ENCODE peak calls at places on chromosomes 3 and 15, in four cellular contexts. V is uterus, T is breast epithelium, I is heart left ventricle. P is an unnamed sample.
A peak's percentile ranks its signal among the peaks of the same experiment; 100 is the strongest.

GRCh38 chr15:101539930-101540329 is 50.4 kb upstream of the PCSK6 start:
- DNase-seq in V (no peak), I (no peak), T (no peak), P (no peak)

GRCh38 chr3:11601446-11602241 is 42.1 kb downstream of the VGLL4 start:
- DNase-seq in V (peak; percentile 63), T (no peak), I (no peak), P (no peak)

GRCh38 chr3:66115858-66116654 is 77.3 kb upstream of the MAGI1 start:
- DNase-seq in I (no peak), V (peak; percentile 25), T (peak; percentile 55), P (no peak)

GRCh38 chr15:82875411-82876003 is 66.1 kb downstream of the WHAMM start:
- DNase-seq in I (no peak), V (no peak), T (no peak), P (no peak)

GRCh38 chr3:4976109-4976508 is 3.1 kb upstream of the BHLHE40 start:
- DNase-seq in V (no peak), T (no peak), I (peak; percentile 73), P (no peak)

GRCh38 chr15:34014556-34014955 is 24.4 kb downstream of the AVEN start:
- DNase-seq in V (no peak), T (no peak), I (no peak), P (no peak)

GRCh38 chr3:61334783-61335182 is 83.5 kb upstream of the FHIT start:
- DNase-seq in V (no peak), I (no peak), T (no peak), P (no peak)

GRCh38 chr15:85976986-85977385 is 102.7 kb upstream of the AGBL1 start:
- DNase-seq in T (no peak), V (no peak), I (no peak), P (no peak)

GRCh38 chr15:25536801-25537310 is 98.0 kb upstream of the UBE3A start:
- DNase-seq in T (no peak), I (no peak), V (no peak), P (no peak)

GRCh38 chr3:146502887-146503458 is 33.6 kb upstream of the PLSCR2 start:
- DNase-seq in I (no peak), T (no peak), V (no peak), P (no peak)

GRCh38 chr15:57328479-57329250 is 47.6 kb upstream of the CGNL1 start:
- DNase-seq in V (no peak), T (no peak), I (peak; percentile 30), P (no peak)

GRCh38 chr3:15309662-15310335 is 22.6 kb downstream of the SH3BP5 start:
- DNase-seq in V (no peak), I (no peak), T (no peak), P (no peak)

GRCh38 chr3:51704511-51704950 is 2.3 kb upstream of the GRM2 start:
- DNase-seq in T (no peak), I (peak; percentile 40), V (no peak), P (no peak)

GRCh38 chr3:55639143-55639542 is 152.0 kb upstream of the WNT5A start:
- DNase-seq in I (no peak), T (no peak), V (no peak), P (no peak)

GRCh38 chr15:90232941-90233700 is 620 bp downstream of the CIB1 start:
- DNase-seq in T (peak; percentile 70), I (peak; percentile 79), V (no peak), P (peak; percentile 29)

GRCh38 chr15:46059921-46060565 is 425.2 kb downstream of the SQOR start:
- DNase-seq in V (peak; percentile 43), I (no peak), T (no peak), P (no peak)

GRCh38 chr15:67407709-67408257 is 113.1 kb upstream of the C15orf61 start:
- DNase-seq in V (no peak), T (no peak), I (no peak), P (no peak)

GRCh38 chr3:46853441-46854410 is 9.5 kb downstream of the MYL3 start:
- DNase-seq in V (no peak), T (peak; percentile 36), I (peak; percentile 63), P (no peak)

GRCh38 chr15:56693761-56694160 is 39.5 kb downstream of the ZNF280D start:
- DNase-seq in V (no peak), I (no peak), T (no peak), P (no peak)

GRCh38 chr3:90036931-90037330 is 929.5 kb downstream of the EPHA3 start:
- DNase-seq in I (no peak), T (no peak), V (no peak), P (no peak)

GRCh38 chr3:195259146-195259563 is 11.8 kb downstream of the XXYLT1 start:
- DNase-seq in I (no peak), V (no peak), T (no peak), P (no peak)

GRCh38 chr3:186520436-186520835 is 23.7 kb downstream of the CRYGS start:
- DNase-seq in I (no peak), V (no peak), T (no peak), P (no peak)

GRCh38 chr15:48963524-48964113 is at the start of gene SHC4:
- DNase-seq in T (peak; percentile 56), I (peak; percentile 69), V (peak; percentile 65), P (no peak)

GRCh38 chr3:166519443-166519842 is 682.2 kb upstream of the BCHE start:
- DNase-seq in T (no peak), V (no peak), I (no peak), P (no peak)

GRCh38 chr15:89395461-89395875 is 60.8 kb upstream of the POLG start:
- DNase-seq in V (no peak), I (no peak), T (no peak), P (no peak)

GRCh38 chr3:45950131-45950530 is 6.9 kb downstream of the CXCR6 start:
- DNase-seq in I (no peak), V (no peak), T (no peak), P (no peak)

GRCh38 chr15:91515188-91515754 is 338.2 kb upstream of the SLCO3A1 start:
- DNase-seq in T (no peak), V (peak; percentile 39), I (peak; percentile 63), P (no peak)

GRCh38 chr3:65979731-65980130 is 59.0 kb downstream of the MAGI1 start:
- DNase-seq in V (no peak), T (no peak), I (no peak), P (no peak)

GRCh38 chr15:64386291-64386690 is 1.3 kb upstream of the TRIP4 start:
- DNase-seq in T (no peak), V (no peak), I (no peak), P (no peak)

GRCh38 chr15:64383760-64384159 is 2.5 kb upstream of the PCLAF start:
- DNase-seq in T (no peak), I (no peak), V (no peak), P (no peak)

GRCh38 chr15:64387562-64388168 is at the start of gene TRIP4:
- DNase-seq in I (peak; percentile 97), V (peak; percentile 93), T (peak; percentile 94), P (peak; percentile 86)
- TF ChIP-seq POLR2A in I (peak; percentile 68), V (no peak), T (no peak), P (peak; percentile 46)

DNA sequence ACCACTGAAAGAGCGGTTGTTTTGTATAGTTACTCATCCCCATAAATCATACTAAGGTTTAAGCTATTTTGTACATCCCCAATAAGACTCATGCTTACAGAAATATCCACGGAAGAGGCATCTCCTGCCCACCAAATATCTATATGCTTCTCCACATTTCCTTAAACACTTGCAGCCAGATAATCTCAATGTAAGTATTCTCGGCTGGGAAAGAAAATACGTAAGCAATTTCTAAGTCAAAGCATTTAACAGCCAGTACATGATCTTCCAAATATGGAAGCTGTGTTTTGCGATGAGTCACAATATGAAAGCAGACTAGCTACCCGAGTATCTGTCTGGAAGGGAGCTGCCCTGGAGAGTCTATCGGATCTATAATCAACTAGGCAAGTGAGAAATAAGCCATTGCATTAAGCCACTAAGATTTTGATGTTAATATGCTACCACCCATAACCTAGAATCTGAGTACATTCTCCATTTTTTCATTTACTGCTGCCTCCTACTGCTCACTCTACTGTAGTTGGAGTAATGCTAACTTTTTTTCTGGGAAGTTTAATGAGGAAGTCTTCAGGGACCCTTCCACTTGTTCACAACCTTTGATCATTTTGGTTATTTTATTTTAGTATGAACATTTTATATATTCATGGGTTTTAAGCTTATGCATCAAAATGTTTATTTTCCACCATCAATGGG is 26.9 kb upstream of the ZMAT3 start:
- DNase-seq in I (no peak), T (no peak), V (no peak), P (no peak)
- TF ChIP-seq CTCF in I (no peak), T (no peak), V (no peak), P (no peak)

DNA sequence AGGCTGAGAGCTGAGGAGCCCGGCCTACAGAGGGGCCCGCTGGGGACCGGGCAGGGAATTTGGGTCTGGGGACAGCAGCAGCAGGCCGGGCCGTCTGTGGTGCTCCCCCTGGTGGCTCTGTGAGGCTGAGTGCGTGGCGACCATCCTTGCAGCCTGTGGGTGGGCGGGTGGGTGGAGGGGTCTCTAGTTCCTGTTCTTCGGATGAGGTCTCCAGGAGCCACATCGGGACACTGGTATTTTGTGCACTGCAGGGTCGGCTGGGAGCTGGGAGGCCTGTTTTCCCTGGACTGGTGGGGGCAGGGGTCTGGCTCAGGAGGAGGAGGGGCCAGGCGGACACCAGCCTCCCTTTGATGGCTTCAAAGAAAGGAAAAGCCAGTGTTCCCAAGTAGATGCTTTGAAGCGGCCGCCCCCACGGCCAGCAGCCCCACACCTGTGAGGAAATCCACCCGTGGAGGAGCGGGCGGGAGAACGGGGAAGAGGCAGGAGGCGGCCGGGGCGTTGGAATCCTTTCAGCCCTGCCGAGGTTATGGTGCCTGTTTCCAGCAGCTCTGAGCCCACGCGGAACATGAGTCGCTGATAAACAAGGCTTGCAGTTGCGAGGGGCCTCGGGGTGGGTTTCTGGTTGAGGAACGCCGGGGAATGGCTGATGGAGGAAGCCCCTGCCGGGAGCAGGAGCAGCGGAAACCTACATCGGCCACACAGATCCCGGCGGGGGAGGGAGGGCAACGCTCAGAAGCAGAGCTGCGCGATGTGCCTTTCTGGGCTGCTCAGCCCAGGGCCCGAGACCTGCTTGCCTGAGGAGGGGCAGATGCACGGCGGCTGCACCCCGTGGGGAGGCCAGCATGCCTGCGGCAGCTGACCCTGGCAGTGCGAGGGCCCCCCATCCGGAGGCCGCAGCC is 154.3 kb downstream of the NSMCE3 start:
- DNase-seq in T (no peak), I (no peak), V (no peak), P (no peak)
- H3K4me3 ChIP-seq in T (peak overlapping the region; percentile 40), I (peak overlapping the region; percentile 37), V (peak overlapping the region; percentile 20), P (peak overlapping the region; percentile 27)

GRCh38 chr3:158405507-158405906 is 165.5 kb upstream of the MLF1 start:
- DNase-seq in I (no peak), T (no peak), V (no peak), P (no peak)

GRCh38 chr3:158402590-158402989 is 168.4 kb upstream of the MLF1 start:
- DNase-seq in V (no peak), T (no peak), I (no peak), P (no peak)

GRCh38 chr3:158403013-158403412 is 168.0 kb upstream of the MLF1 start:
- DNase-seq in T (no peak), I (no peak), V (no peak), P (no peak)

GRCh38 chr3:158404319-158404718 is 166.7 kb upstream of the MLF1 start:
- DNase-seq in T (no peak), I (no peak), V (no peak), P (no peak)

DNA sequence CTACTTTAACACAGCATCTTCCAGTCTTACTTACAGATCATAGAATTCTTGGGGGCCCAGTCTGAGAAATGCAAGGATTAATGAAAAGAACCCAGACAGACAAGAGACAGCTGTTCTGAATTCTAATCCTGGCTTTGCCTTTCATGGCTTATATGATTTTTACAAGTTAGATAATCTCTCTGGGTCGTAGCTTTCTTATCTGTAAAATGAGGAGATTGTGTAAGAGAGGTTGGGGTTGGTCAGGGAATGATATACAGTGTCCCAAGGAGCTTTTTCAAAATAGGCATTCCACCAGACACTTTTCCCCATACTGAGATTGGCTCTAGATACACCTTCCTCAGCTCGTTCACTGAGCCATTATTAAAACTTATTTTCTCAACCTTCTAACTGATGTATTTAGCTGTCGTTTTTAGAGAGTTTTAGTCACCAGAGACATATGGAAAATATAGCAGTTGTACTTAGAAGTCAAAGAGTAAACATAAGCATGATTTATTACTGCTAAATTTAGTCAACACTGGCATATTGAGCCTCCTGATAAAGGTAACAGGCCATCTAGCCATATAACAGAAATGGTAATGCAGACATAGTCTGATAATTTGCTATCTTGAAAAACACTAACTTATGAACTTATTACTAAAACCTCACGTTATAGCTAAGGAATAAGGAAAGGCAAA is 163.0 kb upstream of the MLF1 start:
- DNase-seq in V (no peak), I (no peak), T (no peak), P (no peak)
- TF ChIP-seq POLR2A in V (no peak), I (no peak), T (no peak), P (no peak)

P was measured in esophagus squamous epithelium.